ENCODE peak calls at places on chromosome 13, in four cellular contexts. G is coronary artery, N is progenitor cell of endocrine pancreas, J is mucosa of gallbladder. Y is an unnamed sample.

GRCh38 chr13:97261254-97262015 is 39.3 kb downstream of the MBNL2 start:
- DNase-seq in N (no peak), J (no peak), G (no peak), Y (no peak)

GRCh38 chr13:86725105-86725504 is 925.9 kb upstream of the SLITRK6 start:
- DNase-seq in N (no peak), G (no peak), J (no peak), Y (peak)

GRCh38 chr13:21936674-21937073 is 265.8 kb downstream of the FGF9 start:
- DNase-seq in G (no peak), J (no peak), N (no peak), Y (no peak)

GRCh38 chr13:36000028-36000427 is 131.2 kb downstream of the DCLK1 start:
- DNase-seq in N (no peak), J (no peak), G (no peak), Y (no peak)

GRCh38 chr13:44022196-44022595 is 142.5 kb downstream of the LACC1 start:
- DNase-seq in J (no peak), N (no peak), G (no peak), Y (no peak)

GRCh38 chr13:36795463-36795862 is 23.6 kb upstream of the RFXAP start:
- DNase-seq in G (no peak), N (no peak), J (no peak), Y (no peak)

GRCh38 chr13:98976338-98976737 is 1.5 kb downstream of the DOCK9 start:
- DNase-seq in G (no peak), J (no peak), N (no peak), Y (no peak)

GRCh38 chr13:51645154-51645650 is 60.9 kb downstream of the WDFY2 start:
- DNase-seq in G (no peak), J (no peak), N (no peak), Y (no peak)

GRCh38 chr13:110499621-110500281 is 61.8 kb downstream of the RAB20 start:
- DNase-seq in N (no peak), J (no peak), G (no peak), Y (no peak)

GRCh38 chr13:23344923-23345322 is 88.6 kb downstream of the SACS start:
- DNase-seq in J (no peak), N (no peak), G (no peak), Y (no peak)

GRCh38 chr13:98496239-98496668 is 80.7 kb downstream of the STK24 start:
- DNase-seq in N (no peak), J (peak), G (no peak), Y (no peak)

GRCh38 chr13:102405499-102406079 is 3.7 kb upstream of the FGF14 start:
- DNase-seq in J (no peak), N (peak), G (no peak), Y (peak)

GRCh38 chr13:68261105-68261504 is 1031.0 kb upstream of the PCDH9 start:
- DNase-seq in N (no peak), J (no peak), G (no peak), Y (no peak)

GRCh38 chr13:103866041-103866440 is 799.8 kb upstream of the SLC10A2 start:
- DNase-seq in N (no peak), J (no peak), G (no peak), Y (no peak)

GRCh38 chr13:99352351-99353271 is 45.4 kb upstream of the GPR183 start:
- DNase-seq in G (no peak), J (no peak), N (no peak), Y (no peak)

GRCh38 chr13:113616991-113617749 is 32.6 kb downstream of the TFDP1 start:
- DNase-seq in G (no peak), J (no peak), N (no peak), Y (peak)

GRCh38 chr13:18212873-18213272 is 968.8 kb downstream of the TUBA3C start:
- DNase-seq in J (no peak), N (no peak), G (no peak), Y (no peak)

GRCh38 chr13:111411186-111411858 is 90.9 kb downstream of the TEX29 start:
- DNase-seq in N (no peak), J (no peak), G (no peak), Y (no peak)

GRCh38 chr13:21611385-21611784 is 7.4 kb upstream of the MICU2 start:
- DNase-seq in G (no peak), J (no peak), N (no peak), Y (no peak)

GRCh38 chr13:94346261-94347019 is 133.0 kb downstream of the DCT start:
- DNase-seq in J (no peak), G (no peak), N (no peak), Y (no peak)

GRCh38 chr13:64540468-64540867 is 2689.7 kb downstream of the PCDH9 start:
- DNase-seq in J (no peak), G (no peak), N (no peak), Y (no peak)

GRCh38 chr13:44312898-44313551 is 60.6 kb upstream of the SERP2 start:
- DNase-seq in J (no peak), G (peak), N (no peak), Y (no peak)

GRCh38 chr13:40776681-40777165 is 5.7 kb upstream of the MRPS31 start:
- DNase-seq in J (peak), G (no peak), N (no peak), Y (no peak)

GRCh38 chr13:74644239-74644638 is 510.0 kb upstream of the KLF12 start:
- DNase-seq in N (no peak), G (no peak), J (no peak), Y (no peak)

Y was measured in nephron progenitor cell.